ENCODE peak calls at places on chromosomes 5 and 9, in six cellular contexts. L, X, J, U, Z and O are unnamed samples.

GRCh38 chr9:38227656-38228055 is 158.6 kb upstream of the SHB start:
- DNase-seq in U (no peak), Z (peak), X (no peak), J (no peak), L (peak), O (no peak)

GRCh38 chr5:55187370-55187769 is 14.4 kb upstream of the CDC20B start:
- DNase-seq in J (no peak), L (no peak), Z (peak), X (no peak), U (no peak), O (no peak)

GRCh38 chr5:145718956-145719355 is 116.2 kb downstream of the PRELID2 start:
- DNase-seq in U (peak), Z (peak), L (no peak), X (peak), J (no peak), O (peak)

GRCh38 chr5:98846526-98846925 is 73.1 kb downstream of the RGMB start:
- DNase-seq in J (peak), U (no peak), Z (no peak), L (no peak), X (no peak), O (no peak)

GRCh38 chr9:76394896-76395244 is 644 bp upstream of the RFK start:
- DNase-seq in Z (peak), L (no peak), J (no peak), X (no peak), U (peak), O (no peak)

GRCh38 chr5:34789639-34790038 is 49.3 kb upstream of the TTC23L start:
- DNase-seq in X (no peak), Z (no peak), U (no peak), J (no peak), L (no peak), O (no peak)

GRCh38 chr9:125893277-125893676 is 146.1 kb downstream of the PBX3 start:
- DNase-seq in L (no peak), J (no peak), U (no peak), Z (no peak), X (no peak), O (no peak)

GRCh38 chr9:33458444-33458843 is 11.1 kb upstream of the AQP3 start:
- DNase-seq in X (peak), U (peak), J (no peak), Z (no peak), L (no peak), O (peak)

GRCh38 chr9:124009835-124010226 is 1.7 kb upstream of the LHX2 start:
- DNase-seq in U (no peak), X (no peak), J (no peak), L (no peak), Z (no peak), O (no peak)

GRCh38 chr9:124010665-124011321 is 775 bp upstream of the LHX2 start:
- DNase-seq in U (no peak), Z (peak), L (peak), X (no peak), J (peak), O (no peak)

GRCh38 chr9:124011460-124012301 is at the start of gene LHX2:
- DNase-seq in L (no peak), U (no peak), Z (peak), X (no peak), J (peak), O (peak)

GRCh38 chr9:124008855-124009834 is 2.4 kb upstream of the LHX2 start:
- DNase-seq in L (peak), Z (peak), U (no peak), X (no peak), J (no peak), O (no peak)

GRCh38 chr9:124010303-124010664 is 1.3 kb upstream of the LHX2 start:
- DNase-seq in L (peak), U (no peak), Z (peak), X (no peak), J (no peak), O (no peak)
- H3K4me3 ChIP-seq in L (no peak), U (no peak), Z (peak), X (no peak), J (no peak), O (no peak)

GRCh38 chr5:138981131-138981530 is 106.0 kb upstream of the LRRTM2 start:
- DNase-seq in J (no peak), L (no peak), U (no peak), X (peak), Z (no peak), O (no peak)
- TF ChIP-seq CTCF in J (no peak), L (no peak), U (no peak), X (no peak), Z (no peak), O (no peak)

GRCh38 chr5:59299006-59299405 is 594.5 kb downstream of the PDE4D start:
- DNase-seq in J (no peak), L (no peak), U (no peak), Z (no peak), X (no peak), O (no peak)

GRCh38 chr5:59300930-59301329 is 592.6 kb downstream of the PDE4D start:
- DNase-seq in J (no peak), Z (no peak), U (no peak), L (no peak), X (no peak), O (no peak)

GRCh38 chr5:59293700-59294099 is 599.8 kb downstream of the PDE4D start:
- DNase-seq in L (no peak), X (no peak), Z (no peak), J (no peak), U (no peak), O (no peak)

GRCh38 chr5:59301727-59302126 is 591.8 kb downstream of the PDE4D start:
- DNase-seq in Z (no peak), L (no peak), U (no peak), J (no peak), X (no peak), O (no peak)

DNA sequence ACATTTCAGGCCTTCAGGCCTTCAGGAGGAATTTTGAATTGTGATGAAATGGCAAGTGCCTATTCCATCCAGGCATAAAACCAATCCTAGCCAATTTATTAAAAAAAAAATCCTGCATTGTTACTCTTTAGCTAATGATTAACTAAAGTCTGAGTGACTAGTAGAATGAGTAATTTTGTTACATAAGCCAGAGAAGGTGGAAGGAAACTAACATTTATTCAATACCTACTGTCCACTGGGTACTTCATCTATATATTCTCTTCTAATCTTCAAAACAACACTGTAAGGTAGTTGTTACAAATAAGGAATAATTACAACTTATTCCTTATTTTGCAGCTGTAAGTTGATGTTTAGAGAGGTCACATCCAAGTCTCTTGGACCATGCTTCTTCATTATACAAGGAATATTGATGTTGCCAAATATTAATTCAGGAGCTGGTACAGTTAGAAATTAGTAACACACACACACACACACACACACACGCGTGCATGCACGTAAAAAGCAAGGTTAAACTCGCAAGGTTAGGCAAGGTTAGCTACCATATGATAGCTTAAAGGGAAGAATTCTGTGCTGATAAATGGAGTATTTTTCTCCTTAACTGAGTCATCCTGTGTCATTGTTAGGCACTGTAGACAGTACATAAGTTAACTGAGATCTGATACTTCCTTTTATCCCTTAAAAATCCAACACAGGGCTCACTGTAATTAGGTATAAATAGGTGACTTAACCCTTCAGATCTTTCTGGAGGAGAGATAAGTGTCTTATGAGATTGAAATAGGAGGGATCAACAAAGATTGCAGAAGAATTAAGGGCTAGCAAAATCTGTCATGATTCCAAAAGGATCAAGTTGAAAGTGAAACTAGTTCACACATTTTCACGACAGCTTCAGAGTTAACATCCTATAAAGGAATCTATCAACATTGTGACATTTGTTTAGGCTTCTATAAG is 596.9 kb downstream of the PDE4D start:
- DNase-seq in X (no peak), U (peak), Z (no peak), J (no peak), L (no peak), O (no peak)
- H3K4me3 ChIP-seq in X (peak), U (peak), Z (no peak), J (no peak), L (peak), O (peak)

DNA sequence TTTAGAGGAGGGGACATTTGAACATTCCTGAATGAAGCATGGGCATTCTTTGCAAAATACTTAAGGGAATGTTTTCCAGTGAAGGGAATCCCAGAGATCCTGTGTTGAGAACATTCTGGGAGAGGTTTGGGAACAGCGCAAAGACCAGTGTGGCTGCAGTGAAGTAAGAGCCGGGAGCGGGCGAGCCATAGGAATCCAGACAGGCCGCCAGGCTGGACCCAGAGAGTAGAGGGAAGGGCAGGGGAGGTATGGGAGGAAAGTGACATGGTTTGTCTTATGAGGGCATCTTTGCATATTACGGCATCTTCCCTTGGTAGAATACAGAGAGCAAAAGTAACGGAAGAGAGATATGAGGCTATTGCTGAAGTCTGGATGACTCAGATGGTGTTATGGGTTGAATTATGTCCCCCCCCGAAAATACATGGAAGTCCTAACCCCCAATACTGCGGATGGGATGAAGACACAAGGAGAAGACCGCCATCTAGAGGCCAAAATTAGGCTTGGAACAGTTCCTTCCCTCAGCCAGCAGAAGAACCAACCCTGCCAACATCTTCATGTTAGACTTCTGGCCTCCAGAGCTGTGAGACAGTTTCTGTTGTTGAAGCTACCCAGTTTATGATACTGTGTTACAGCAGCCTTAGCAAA is 268.2 kb downstream of the MAST4 start:
- DNase-seq in U (peak), X (no peak), L (no peak), Z (no peak), J (no peak), O (no peak)
- TF ChIP-seq CTCF in U (peak), X (peak), L (peak), Z (peak), J (peak), O (peak)

DNA sequence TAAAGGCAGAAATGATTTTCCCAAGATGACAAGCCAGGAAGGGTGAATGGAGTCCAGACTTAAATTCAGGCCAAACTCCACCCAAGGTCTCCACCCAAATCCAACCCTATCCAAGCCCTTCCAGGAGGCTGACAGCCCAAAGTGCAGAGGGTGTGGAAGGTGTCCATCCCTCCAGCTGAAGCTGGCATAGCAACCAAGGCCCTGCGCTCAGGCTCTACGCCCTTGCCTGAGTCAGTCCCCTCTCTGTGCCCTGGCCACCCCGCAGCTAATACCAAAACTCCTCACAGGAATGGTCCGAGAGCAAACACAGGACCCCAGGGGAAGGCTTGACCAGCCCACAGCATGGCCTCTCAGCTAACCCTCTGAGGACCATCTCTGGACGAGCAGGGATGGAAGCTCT is 2.1 kb downstream of the SEPTIN8 start:
- DNase-seq in J (no peak), X (no peak), U (no peak), Z (no peak), L (no peak), O (no peak)
- H3K4me3 ChIP-seq in J (no peak), X (no peak), U (no peak), Z (no peak), L (no peak), O (peak)